ENCODE peak calls at places on chromosomes 12 and 14, in five cellular contexts. One of them, this sample, is unnamed.

GRCh38 chr12:95506707-95507523 is 33.0 kb downstream of the METAP2 start:
- DNase-seq in A549: no peak
- DNase-seq in HepG2: no peak
- DNase-seq in MM.1S: no peak
- DNase-seq in neural progenitor cell: no peak
- DNase-seq in this sample: no peak

GRCh38 chr12:34389378-34390170 is 367.3 kb downstream of the ALG10 start:
- DNase-seq in A549: no peak
- DNase-seq in MM.1S: no peak
- DNase-seq in HepG2: no peak
- DNase-seq in neural progenitor cell: no peak
- DNase-seq in this sample: no peak

GRCh38 chr12:115377781-115378180 is 693.8 kb upstream of the TBX3 start:
- DNase-seq in neural progenitor cell: no peak
- DNase-seq in HepG2: no peak
- DNase-seq in A549: no peak
- DNase-seq in MM.1S: no peak
- DNase-seq in this sample: no peak

GRCh38 chr14:28243600-28243999 is 523.0 kb upstream of the FOXG1 start:
- DNase-seq in HepG2: no peak
- DNase-seq in A549: no peak
- DNase-seq in MM.1S: no peak
- DNase-seq in neural progenitor cell: peak
- DNase-seq in this sample: no peak

GRCh38 chr12:6943719-6944380 is at the start of the genes C12orf57 and RNU7-1:
- DNase-seq in neural progenitor cell: peak
- DNase-seq in HepG2: peak
- DNase-seq in MM.1S: peak
- DNase-seq in A549: peak
- DNase-seq in this sample: peak

GRCh38 chr12:113422030-113422900 is at the start of gene SDSL:
- DNase-seq in MM.1S: peak
- DNase-seq in HepG2: peak
- DNase-seq in neural progenitor cell: peak
- DNase-seq in A549: peak
- DNase-seq in this sample: peak

GRCh38 chr12:71071466-71072097 is 86.2 kb downstream of the TSPAN8 start:
- DNase-seq in neural progenitor cell: no peak
- DNase-seq in A549: no peak
- DNase-seq in MM.1S: no peak
- DNase-seq in HepG2: no peak
- DNase-seq in this sample: no peak

GRCh38 chr12:99981639-99982190 is 3.0 kb downstream of the ANKS1B start:
- DNase-seq in neural progenitor cell: no peak
- DNase-seq in MM.1S: no peak
- DNase-seq in A549: no peak
- DNase-seq in HepG2: no peak
- DNase-seq in this sample: no peak

GRCh38 chr14:39145266-39145966 is 24.7 kb downstream of the TRAPPC6B start:
- DNase-seq in A549: no peak
- DNase-seq in HepG2: peak
- DNase-seq in MM.1S: no peak
- DNase-seq in neural progenitor cell: no peak
- DNase-seq in this sample: no peak

GRCh38 chr14:74148705-74149104 is 63.9 kb downstream of the LIN52 start:
- DNase-seq in neural progenitor cell: no peak
- DNase-seq in MM.1S: no peak
- DNase-seq in A549: no peak
- DNase-seq in HepG2: no peak
- DNase-seq in this sample: no peak

GRCh38 chr14:92860097-92860496 is 62.9 kb upstream of the CHGA start:
- DNase-seq in A549: no peak
- DNase-seq in MM.1S: no peak
- DNase-seq in HepG2: no peak
- DNase-seq in neural progenitor cell: no peak
- DNase-seq in this sample: no peak

GRCh38 chr14:86543531-86543930 is 1013.6 kb downstream of the FLRT2 start:
- DNase-seq in MM.1S: no peak
- DNase-seq in neural progenitor cell: no peak
- DNase-seq in HepG2: no peak
- DNase-seq in A549: no peak
- DNase-seq in this sample: no peak

GRCh38 chr12:120887253-120888043 is 16.7 kb downstream of the SPPL3 start:
- DNase-seq in HepG2: no peak
- DNase-seq in neural progenitor cell: no peak
- DNase-seq in MM.1S: peak
- DNase-seq in A549: no peak
- DNase-seq in this sample: no peak

GRCh38 chr14:52188381-52188780 is 79.1 kb upstream of the PTGDR start:
- DNase-seq in MM.1S: no peak
- DNase-seq in neural progenitor cell: no peak
- DNase-seq in A549: no peak
- DNase-seq in HepG2: no peak
- DNase-seq in this sample: no peak

GRCh38 chr12:43285248-43285647 is 266.8 kb downstream of the ADAMTS20 start:
- DNase-seq in HepG2: no peak
- DNase-seq in A549: no peak
- DNase-seq in neural progenitor cell: no peak
- DNase-seq in MM.1S: peak
- DNase-seq in this sample: no peak

GRCh38 chr12:15581006-15581405 is 208.2 kb downstream of the EPS8 start:
- DNase-seq in MM.1S: no peak
- DNase-seq in A549: no peak
- DNase-seq in neural progenitor cell: no peak
- DNase-seq in HepG2: no peak
- DNase-seq in this sample: no peak

GRCh38 chr12:46452061-46452615 is 79.6 kb upstream of the SLC38A2 start:
- DNase-seq in A549: no peak
- DNase-seq in HepG2: peak
- DNase-seq in neural progenitor cell: no peak
- DNase-seq in MM.1S: no peak
- DNase-seq in this sample: no peak

GRCh38 chr12:54229624-54230212 is 40.9 kb upstream of the SMUG1 start:
- DNase-seq in MM.1S: no peak
- DNase-seq in A549: peak
- DNase-seq in HepG2: no peak
- DNase-seq in neural progenitor cell: no peak
- DNase-seq in this sample: no peak

GRCh38 chr12:81542065-81542464 is 217.1 kb downstream of the PPFIA2 start:
- DNase-seq in MM.1S: no peak
- DNase-seq in A549: no peak
- DNase-seq in HepG2: no peak
- DNase-seq in neural progenitor cell: peak
- DNase-seq in this sample: no peak

GRCh38 chr12:94510128-94510527 is 50.5 kb upstream of the CEP83 start:
- DNase-seq in MM.1S: no peak
- DNase-seq in A549: no peak
- DNase-seq in neural progenitor cell: no peak
- DNase-seq in HepG2: no peak
- DNase-seq in this sample: no peak

GRCh38 chr12:5557906-5558305 is 126.0 kb downstream of the NTF3 start:
- DNase-seq in HepG2: no peak
- DNase-seq in A549: no peak
- DNase-seq in MM.1S: no peak
- DNase-seq in neural progenitor cell: peak
- DNase-seq in this sample: no peak

GRCh38 chr12:5556946-5557673 is 125.2 kb downstream of the NTF3 start:
- DNase-seq in MM.1S: no peak
- DNase-seq in A549: no peak
- DNase-seq in HepG2: no peak
- DNase-seq in neural progenitor cell: no peak
- DNase-seq in this sample: no peak

GRCh38 chr12:5560242-5560641 is 128.3 kb downstream of the NTF3 start:
- DNase-seq in MM.1S: no peak
- DNase-seq in neural progenitor cell: no peak
- DNase-seq in HepG2: no peak
- DNase-seq in A549: no peak
- DNase-seq in this sample: no peak

GRCh38 chr12:5554711-5555110 is 122.8 kb downstream of the NTF3 start:
- DNase-seq in MM.1S: no peak
- DNase-seq in neural progenitor cell: no peak
- DNase-seq in HepG2: no peak
- DNase-seq in A549: no peak
- DNase-seq in this sample: no peak

GRCh38 chr12:5556033-5556614 is 124.2 kb downstream of the NTF3 start:
- DNase-seq in neural progenitor cell: no peak
- DNase-seq in A549: peak
- DNase-seq in HepG2: no peak
- DNase-seq in MM.1S: no peak
- DNase-seq in this sample: no peak
- TF ChIP-seq CTCF in neural progenitor cell: peak
- TF ChIP-seq CTCF in A549: peak
- TF ChIP-seq CTCF in HepG2: peak
- TF ChIP-seq CTCF in MM.1S: peak
- TF ChIP-seq CTCF in this sample: peak

GRCh38 chr12:57603758-57604453 is 718 bp upstream of the DTX3 start:
- DNase-seq in A549: no peak
- DNase-seq in HepG2: no peak
- DNase-seq in MM.1S: no peak
- DNase-seq in neural progenitor cell: no peak
- DNase-seq in this sample: peak

GRCh38 chr12:57605308-57606015 is 838 bp downstream of the DTX3 start:
- DNase-seq in MM.1S: no peak
- DNase-seq in A549: no peak
- DNase-seq in neural progenitor cell: peak
- DNase-seq in HepG2: no peak
- DNase-seq in this sample: no peak

GRCh38 chr12:57602544-57602943 is 2.1 kb upstream of the DTX3 start:
- DNase-seq in neural progenitor cell: no peak
- DNase-seq in HepG2: no peak
- DNase-seq in MM.1S: no peak
- DNase-seq in A549: no peak
- DNase-seq in this sample: no peak

GRCh38 chr12:57604454-57605307 is at the start of gene DTX3:
- DNase-seq in neural progenitor cell: peak
- DNase-seq in A549: peak
- DNase-seq in MM.1S: peak
- DNase-seq in HepG2: no peak
- DNase-seq in this sample: peak

DNA sequence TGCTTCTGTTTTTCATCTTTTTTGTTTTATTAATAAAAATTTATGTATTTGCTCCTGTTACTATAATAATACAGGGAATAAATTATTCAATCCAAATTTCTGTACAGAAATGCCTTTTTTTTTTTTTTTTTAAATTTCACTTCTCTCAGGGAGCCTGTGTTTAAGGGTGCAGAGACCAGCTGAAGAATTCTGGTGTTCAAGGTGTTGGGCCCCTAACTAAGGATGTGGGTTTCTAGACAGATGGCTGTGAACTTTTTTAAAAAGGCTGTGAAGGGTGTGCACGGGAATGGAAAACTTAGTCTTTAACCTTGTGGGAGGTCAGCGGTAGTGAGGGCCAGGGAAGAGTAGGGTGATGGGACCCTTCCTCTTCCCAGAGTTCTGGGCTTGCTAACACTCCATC is 1.3 kb upstream of the DTX3 start:
- DNase-seq in neural progenitor cell: no peak
- DNase-seq in MM.1S: no peak
- DNase-seq in HepG2: no peak
- DNase-seq in A549: no peak
- DNase-seq in this sample: no peak
- H3K27ac ChIP-seq in neural progenitor cell: no peak
- H3K27ac ChIP-seq in MM.1S: no peak
- H3K27ac ChIP-seq in HepG2: no peak
- H3K27ac ChIP-seq in A549: no peak
- H3K27ac ChIP-seq in this sample: peak

DNA sequence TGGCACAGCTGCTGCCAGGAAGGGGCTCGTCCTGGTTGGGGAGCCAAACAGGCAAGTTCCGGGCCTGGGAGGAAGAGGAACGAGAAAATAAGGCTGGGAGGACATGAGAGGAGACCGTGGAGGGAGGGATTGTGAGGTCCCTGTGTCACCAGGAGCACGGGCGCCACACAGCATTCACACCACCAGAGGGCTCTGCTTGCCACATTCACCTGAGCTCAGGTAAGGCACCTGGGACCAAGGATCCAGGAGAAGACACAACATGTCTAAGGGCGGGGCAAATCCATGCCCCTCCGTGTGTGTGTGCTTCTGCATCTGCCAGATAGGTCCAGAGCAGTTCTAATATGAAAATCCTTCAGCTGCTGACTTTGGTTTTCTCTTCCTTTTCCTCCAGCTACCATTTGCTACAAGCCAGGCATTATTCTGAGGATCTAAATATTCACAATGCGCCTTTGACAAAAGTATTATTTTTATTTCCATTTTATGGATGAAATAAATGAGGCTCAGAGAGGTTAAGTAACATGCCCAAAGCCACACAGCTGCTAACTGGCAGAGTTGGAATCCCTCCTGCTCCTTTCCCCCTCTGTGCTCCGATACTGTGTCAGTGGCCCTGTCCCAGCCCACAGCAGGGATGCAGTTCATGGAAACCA is 14.6 kb downstream of the RAPGEF3 start:
- DNase-seq in MM.1S: peak
- DNase-seq in HepG2: peak
- DNase-seq in neural progenitor cell: peak
- DNase-seq in A549: peak
- DNase-seq in this sample: no peak
- TF ChIP-seq CTCF in MM.1S: peak
- TF ChIP-seq CTCF in HepG2: peak
- TF ChIP-seq CTCF in neural progenitor cell: peak
- TF ChIP-seq CTCF in A549: peak
- TF ChIP-seq CTCF in this sample: peak

DNA sequence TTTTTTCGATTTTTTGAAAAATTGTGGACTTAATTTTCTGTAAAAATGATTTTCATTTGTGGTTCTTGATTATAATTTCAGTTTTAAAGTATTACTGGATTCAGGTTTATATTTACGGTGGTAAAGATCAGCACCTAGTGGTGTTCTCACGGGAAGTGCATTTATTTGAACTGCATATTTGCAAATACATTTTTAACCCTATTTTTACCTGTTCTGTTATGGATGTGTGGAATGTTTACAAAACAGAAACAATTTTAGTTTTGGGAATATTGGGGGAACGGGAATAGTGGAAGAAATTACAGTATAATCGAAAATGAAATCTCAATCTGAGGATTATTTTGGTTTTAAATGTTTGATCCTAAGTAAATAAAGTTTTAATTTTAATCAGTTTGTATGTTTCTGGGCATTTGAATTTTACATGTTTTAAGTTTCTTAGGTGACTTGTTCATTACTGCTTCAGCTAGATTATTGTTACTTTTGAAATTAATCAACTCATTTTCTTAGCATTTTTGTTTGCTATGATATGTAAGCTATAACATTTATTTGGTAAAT is 805 bp downstream of the ATF7IP start:
- DNase-seq in MM.1S: peak
- DNase-seq in neural progenitor cell: no peak
- DNase-seq in HepG2: peak
- DNase-seq in A549: no peak
- DNase-seq in this sample: no peak
- H3K27ac ChIP-seq in MM.1S: peak
- H3K27ac ChIP-seq in neural progenitor cell: peak
- H3K27ac ChIP-seq in HepG2: no peak
- H3K27ac ChIP-seq in A549: peak
- H3K27ac ChIP-seq in this sample: peak

GRCh38 chr12:3496964-3497363 is 6.0 kb downstream of the PRMT8 start:
- DNase-seq in neural progenitor cell: peak
- DNase-seq in A549: no peak
- DNase-seq in HepG2: peak
- DNase-seq in MM.1S: no peak
- DNase-seq in this sample: no peak
- TF ChIP-seq CTCF in neural progenitor cell: peak
- TF ChIP-seq CTCF in A549: no peak
- TF ChIP-seq CTCF in HepG2: no peak
- TF ChIP-seq CTCF in MM.1S: no peak
- TF ChIP-seq CTCF in this sample: no peak

GRCh38 chr14:102588821-102589220 is 3.6 kb upstream of the RCOR1 start:
- DNase-seq in A549: no peak
- DNase-seq in MM.1S: no peak
- DNase-seq in HepG2: no peak
- DNase-seq in neural progenitor cell: no peak
- DNase-seq in this sample: no peak
- H3K27ac ChIP-seq in A549: no peak
- H3K27ac ChIP-seq in MM.1S: no peak
- H3K27ac ChIP-seq in HepG2: no peak
- H3K27ac ChIP-seq in neural progenitor cell: no peak
- H3K27ac ChIP-seq in this sample: no peak